ENCODE peak calls at places on chromosomes 2 and 18, in four cellular contexts. G, S, R and Y are unnamed samples.

GRCh38 chr2:237915576-237915975 is 51.2 kb upstream of the UBE2F start:
- DNase-seq in G (no peak), S (no peak), R (no peak), Y (no peak)

GRCh38 chr2:113167115-113167932 is 6.4 kb upstream of the PSD4 start:
- DNase-seq in G (no peak), S (no peak), R (no peak), Y (no peak)

GRCh38 chr2:66509326-66509811 is 74.4 kb downstream of the MEIS1 start:
- DNase-seq in G (no peak), S (peak; percentile 66), R (peak; percentile 15), Y (no peak)

GRCh38 chr2:185668710-185669109 is 69.9 kb upstream of the FSIP2 start:
- DNase-seq in G (no peak), S (no peak), R (no peak), Y (no peak)

GRCh38 chr2:37601569-37601968 is 69.9 kb downstream of the CDC42EP3 start:
- DNase-seq in G (no peak), S (no peak), R (no peak), Y (no peak)

GRCh38 chr2:31107588-31108300 is 30.5 kb downstream of the GALNT14 start:
- DNase-seq in G (no peak), S (no peak), R (peak; percentile 26), Y (no peak)

GRCh38 chr18:63970803-63971191 is 916 bp downstream of the SERPINB8 start:
- DNase-seq in G (peak; percentile 52), S (no peak), R (peak; percentile 79), Y (peak; percentile 63)

GRCh38 chr18:47418746-47419145 is 167.3 kb upstream of the SKOR2 start:
- DNase-seq in G (no peak), S (peak; percentile 3), R (peak; percentile 1), Y (no peak)

GRCh38 chr2:12389354-12390045 is 327.2 kb upstream of the TRIB2 start:
- DNase-seq in G (no peak), S (peak; percentile 8), R (no peak), Y (no peak)

GRCh38 chr2:230898016-230898415 is 27.0 kb downstream of the GPR55 start:
- DNase-seq in G (no peak), S (no peak), R (no peak), Y (no peak)

GRCh38 chr2:230269715-230270114 is 44.2 kb downstream of the SP140 start:
- DNase-seq in G (no peak), S (no peak), R (no peak), Y (no peak)

GRCh38 chr2:142834003-142834402 is 43.5 kb upstream of the KYNU start:
- DNase-seq in G (no peak), S (peak; percentile 79), R (peak; percentile 78), Y (no peak)

GRCh38 chr18:69408522-69408921 is 7.8 kb downstream of the DOK6 start:
- DNase-seq in G (no peak), S (no peak), R (no peak), Y (no peak)

GRCh38 chr18:350953-351572 is 83.2 kb upstream of the THOC1 start:
- DNase-seq in G (no peak), S (no peak), R (no peak), Y (no peak)

GRCh38 chr2:124046332-124046731 is 21.2 kb downstream of the CNTNAP5 start:
- DNase-seq in G (no peak), S (no peak), R (no peak), Y (no peak)

GRCh38 chr2:184534986-184535385 is 63.3 kb upstream of the ZNF804A start:
- DNase-seq in G (no peak), S (no peak), R (peak; percentile 21), Y (no peak)

GRCh38 chr2:168336786-168337388 is 89.5 kb upstream of the STK39 start:
- DNase-seq in G (peak; percentile 29), S (peak; percentile 12), R (peak; percentile 83), Y (no peak)

GRCh38 chr18:62732631-62733030 is 17.3 kb downstream of the PHLPP1 start:
- DNase-seq in G (no peak), S (no peak), R (no peak), Y (no peak)

GRCh38 chr2:179538406-179538805 is 273.8 kb upstream of the SESTD1 start:
- DNase-seq in G (no peak), S (peak; percentile 18), R (peak; percentile 56), Y (no peak)

GRCh38 chr18:20971886-20972267 is 139.7 kb downstream of the ROCK1 start:
- DNase-seq in G (no peak), S (no peak), R (peak; percentile 17), Y (peak; percentile 17)

GRCh38 chr2:20110876-20111275 is 59.4 kb upstream of the LAPTM4A start:
- DNase-seq in G (no peak), S (no peak), R (no peak), Y (no peak)

GRCh38 chr2:231111987-231112386 is 12.9 kb downstream of the HTR2B start:
- DNase-seq in G (no peak), S (peak; percentile 61), R (no peak), Y (no peak)

GRCh38 chr2:84619784-84620371 is 103.6 kb downstream of the DNAH6 start:
- DNase-seq in G (no peak), S (no peak), R (no peak), Y (no peak)

GRCh38 chr2:188902906-188903305 is 71.3 kb upstream of the COL3A1 start:
- DNase-seq in G (no peak), S (peak; percentile 39), R (peak; percentile 38), Y (peak; percentile 37)

GRCh38 chr18:2905802-2906521 is 59.2 kb downstream of the EMILIN2 start:
- DNase-seq in G (peak; percentile 87), S (no peak), R (no peak), Y (no peak)

GRCh38 chr2:64663402-64663801 is 9.7 kb upstream of the SERTAD2 start:
- DNase-seq in G (no peak), S (no peak), R (no peak), Y (no peak)

GRCh38 chr2:189285962-189286648 is 106.5 kb upstream of the COL5A2 start:
- DNase-seq in G (no peak), S (peak; percentile 98), R (peak; percentile 85), Y (peak; percentile 36)

DNA sequence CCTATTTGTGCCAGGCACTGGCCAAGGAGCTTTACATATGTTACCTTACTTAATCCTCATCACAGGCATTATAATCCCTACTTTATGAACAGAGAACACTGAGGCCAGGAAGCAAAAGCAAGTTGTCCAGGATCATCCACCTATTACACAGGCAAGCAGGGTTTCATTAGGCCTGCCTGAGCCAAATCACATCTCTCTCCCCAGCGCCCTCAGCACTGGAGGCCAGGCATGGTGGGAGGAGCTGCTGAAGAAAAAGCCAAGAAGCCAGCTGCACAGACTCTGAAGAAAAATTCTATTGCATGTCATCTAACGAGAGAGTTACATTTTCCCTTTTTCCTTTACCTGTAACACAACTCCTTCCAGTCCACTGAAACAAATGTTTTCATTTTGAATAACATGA is 138.8 kb upstream of the ITGB6 start:
- DNase-seq in G (peak; percentile 58), S (peak; percentile 26), R (no peak), Y (no peak)
- H3K27ac ChIP-seq in G (no peak overlapping the region), S (no peak overlapping the region), R (no peak overlapping the region), Y (no peak overlapping the region)

GRCh38 chr2:134232868-134233732 is 20.8 kb upstream of the MGAT5 start:
- DNase-seq in G (no peak), S (peak; percentile 48), R (peak; percentile 28), Y (no peak)

GRCh38 chr2:134231965-134232340 is 21.9 kb upstream of the MGAT5 start:
- DNase-seq in G (no peak), S (peak; percentile 76), R (peak; percentile 24), Y (no peak)

GRCh38 chr2:134232461-134232860 is 21.4 kb upstream of the MGAT5 start:
- DNase-seq in G (no peak), S (no peak), R (no peak), Y (no peak)

GRCh38 chr2:134234535-134234934 is 19.3 kb upstream of the MGAT5 start:
- DNase-seq in G (no peak), S (no peak), R (no peak), Y (no peak)

DNA sequence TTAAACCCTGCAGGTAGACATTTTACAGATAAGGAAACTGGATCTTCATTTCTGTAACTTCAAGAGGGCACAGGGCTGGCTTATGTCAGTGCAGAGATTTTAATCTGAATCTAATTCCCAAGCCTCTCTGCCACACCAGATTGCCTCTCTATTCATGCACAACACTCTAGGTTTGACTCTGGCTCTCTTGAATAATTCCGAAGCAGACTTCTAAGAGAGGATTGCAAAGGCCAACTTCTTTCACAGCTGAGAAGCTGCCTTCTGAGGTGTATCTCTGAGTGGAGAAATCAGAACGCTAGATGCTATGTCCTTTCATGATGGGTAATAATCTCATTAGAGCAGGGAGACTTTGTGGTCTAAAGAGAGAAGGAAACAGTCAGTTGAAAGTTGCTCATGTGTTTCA is 20.1 kb upstream of the MGAT5 start:
- DNase-seq in G (no peak), S (no peak), R (no peak), Y (no peak)
- H3K4me1 ChIP-seq in G (peaks cover 58% of the 10 kb centered on the region), S (peaks cover 33% of the 10 kb centered on the region), R (peaks cover 12% of the 10 kb centered on the region), Y (peaks cover 4% of the 10 kb centered on the region)

DNA sequence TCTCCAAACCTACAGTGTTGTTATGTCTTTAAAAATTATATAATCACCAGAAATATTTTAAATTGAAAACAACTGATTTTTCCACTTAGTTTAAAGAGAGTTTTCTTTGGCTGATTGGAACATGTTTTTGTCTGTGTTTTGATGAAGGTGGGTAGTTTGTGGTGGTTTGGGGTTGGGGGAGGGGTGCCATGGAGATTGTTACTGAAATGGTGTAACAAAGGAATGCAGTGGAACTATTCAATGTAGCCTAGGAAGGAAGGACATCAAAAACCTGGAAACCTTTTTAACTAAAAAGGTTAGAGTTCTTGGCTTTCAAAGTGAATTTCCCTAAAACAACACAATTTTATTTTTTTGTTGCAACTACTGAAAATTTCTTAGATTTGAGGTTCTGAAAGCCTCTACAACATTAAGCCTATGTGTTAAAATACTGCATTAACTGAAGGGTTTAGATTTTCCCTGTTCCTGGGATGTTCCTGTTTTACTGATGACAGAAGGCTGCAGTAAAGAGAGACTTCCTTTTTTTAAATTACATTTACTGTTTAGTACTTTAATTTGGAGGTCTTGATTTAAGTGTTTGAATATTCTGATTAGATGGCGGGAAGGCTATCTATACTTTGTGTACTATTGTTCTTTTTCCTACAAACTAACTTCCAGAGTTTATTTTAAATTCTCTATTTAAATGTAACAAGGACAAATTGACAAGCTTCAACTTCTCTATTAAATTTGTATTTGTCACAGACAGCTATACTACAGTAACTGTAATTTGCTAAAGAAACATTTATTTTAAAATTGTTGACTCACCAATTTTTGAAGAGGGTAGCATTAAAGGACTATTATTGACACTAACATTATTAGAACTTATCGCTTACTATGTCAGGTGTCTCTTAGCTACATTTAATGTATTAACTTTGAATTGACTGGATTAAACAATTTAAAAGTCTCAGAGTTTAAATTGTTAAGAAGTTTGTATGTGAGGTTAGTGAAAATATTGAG is 87.7 kb downstream of the LIMS1 start:
- DNase-seq in G (no peak), S (no peak), R (no peak), Y (no peak)
- H3K27ac ChIP-seq in G (no peak overlapping the region), S (peak overlapping the region; percentile 12), R (peak overlapping the region; percentile 80), Y (no peak overlapping the region)

DNA sequence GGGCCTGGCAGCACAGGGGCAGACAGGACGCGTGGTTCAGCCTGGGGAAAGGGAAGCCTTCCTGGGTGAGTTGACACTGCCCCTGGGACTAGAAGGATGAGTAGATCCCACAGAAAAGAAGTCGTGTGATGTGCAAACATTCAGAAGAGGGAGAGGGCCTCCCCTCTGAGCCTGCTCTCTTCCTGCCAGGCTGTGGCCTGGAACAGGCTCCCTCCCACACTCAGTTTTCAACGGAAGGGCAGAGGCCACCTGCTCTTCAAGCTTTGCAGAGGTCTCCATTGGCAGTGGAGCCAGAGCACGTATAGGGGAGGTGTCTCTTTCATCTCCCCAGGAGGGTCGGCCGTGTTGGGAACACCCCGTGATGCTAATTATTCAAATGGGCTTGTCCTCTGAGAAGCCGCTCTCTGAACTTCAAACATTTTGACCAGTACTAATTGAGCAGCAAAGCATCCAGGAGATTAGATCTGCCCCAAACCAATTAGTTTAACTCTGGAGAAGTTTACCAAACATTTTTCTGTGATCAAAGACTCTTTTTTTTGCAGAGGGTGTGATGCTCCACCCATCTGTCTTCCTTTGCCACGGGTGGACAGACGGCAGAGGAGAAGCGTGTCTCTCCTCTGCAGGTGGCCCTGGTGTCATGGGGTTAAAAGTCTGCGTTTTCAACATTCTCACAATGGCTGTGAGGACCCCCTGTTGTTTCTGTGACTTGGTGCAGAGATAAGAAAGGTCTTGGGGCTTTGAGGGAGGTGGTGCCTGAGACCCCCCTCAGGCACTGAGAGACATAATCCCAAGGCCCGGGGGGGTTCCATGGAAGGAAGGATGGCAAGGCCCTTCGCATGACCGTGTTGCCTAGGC is 29.5 kb upstream of the ODC1 start:
- DNase-seq in G (no peak), S (no peak), R (no peak), Y (no peak)
- H3K4me1 ChIP-seq in G (no peaks in the 10 kb centered on the region), S (peaks cover 2% of the 10 kb centered on the region), R (no peaks in the 10 kb centered on the region), Y (peaks cover 30% of the 10 kb centered on the region)